ENCODE peak calls at places on chromosome 22, in six cellular contexts. T is activated effector memory CD4-positive, alpha-beta T cell treated with Interleukin-2 at 50 U/mL for 16 hours; O is renal cortical epithelial cell; I is heart left ventricle; B is endothelial cell; N is kidney glomerular epithelial cell. H is an unnamed sample.

GRCh38 chr22:40216041-40216756 is 38.5 kb downstream of the TNRC6B start:
- DNase-seq in T (no peak), O (no peak), I (no peak), B (no peak), N (no peak), H (no peak)

GRCh38 chr22:31077681-31078080 is 3.4 kb upstream of the SMTN start:
- DNase-seq in T (no peak), O (no peak), I (no peak), B (no peak), N (no peak), H (no peak)

GRCh38 chr22:22380098-22381030 is 128.2 kb downstream of the ZNF280B start:
- DNase-seq in T (no peak), O (no peak), I (no peak), B (peak), N (no peak), H (no peak)

GRCh38 chr22:48707749-48708557 is 1119.7 kb downstream of the BRD1 start:
- DNase-seq in T (no peak), O (no peak), I (peak), B (no peak), N (no peak), H (no peak)

GRCh38 chr22:33529424-33530113 is 390.7 kb downstream of the LARGE1 start:
- DNase-seq in T (no peak), O (peak), I (no peak), B (no peak), N (no peak), H (no peak)

GRCh38 chr22:49659281-49659923 is 168.3 kb downstream of the BRD1 start:
- DNase-seq in T (no peak), O (no peak), I (peak), B (no peak), N (no peak), H (no peak)

GRCh38 chr22:37609240-37610152 is 862 bp downstream of the GGA1 start:
- DNase-seq in T (no peak), O (no peak), I (peak), B (no peak), N (no peak), H (no peak)

GRCh38 chr22:49848690-49849160 is 4.9 kb upstream of the ZBED4 start:
- DNase-seq in T (no peak), O (no peak), I (no peak), B (no peak), N (no peak), H (no peak)

GRCh38 chr22:40628354-40629042 is 8.0 kb downstream of the MRTFA start:
- DNase-seq in T (no peak), O (peak), I (no peak), B (no peak), N (no peak), H (no peak)

GRCh38 chr22:30005213-30005857 is 74.9 kb upstream of the HORMAD2 start:
- DNase-seq in T (peak), O (peak), I (peak), B (peak), N (peak), H (no peak)